ENCODE peak calls at places on chromosomes 13 and 19, in five cellular contexts. N is aorta; S is CD4-positive, CD25-positive, alpha-beta regulatory T cell; K is lower lobe of right lung; M is K562. R is an unnamed sample.

GRCh38 chr19:30173593-30174356 is 198.4 kb upstream of the ZNF536 start:
- ATAC-seq in N (no peak), S (no peak), K (no peak), M (no peak), R (no peak)

GRCh38 chr13:26678796-26679195 is 81.8 kb downstream of the GPR12 start:
- ATAC-seq in N (peak), S (no peak), K (peak), M (peak), R (no peak)

GRCh38 chr13:36837354-36838092 is 18.5 kb downstream of the RFXAP start:
- ATAC-seq in N (peak), S (no peak), K (no peak), M (no peak), R (no peak)

GRCh38 chr13:99371956-99372355 is 64.8 kb upstream of the GPR183 start:
- ATAC-seq in N (no peak), S (peak), K (no peak), M (no peak), R (no peak)

GRCh38 chr13:60591348-60591747 is 194.3 kb downstream of the TDRD3 start:
- ATAC-seq in N (no peak), S (no peak), K (no peak), M (no peak), R (no peak)

GRCh38 chr13:76331948-76332712 is 554.1 kb downstream of the KCTD12 start:
- ATAC-seq in N (no peak), S (no peak), K (peak), M (no peak), R (no peak)

GRCh38 chr19:30682576-30683536 is 310.7 kb downstream of the ZNF536 start:
- ATAC-seq in N (peak), S (no peak), K (peak), M (peak), R (peak)

GRCh38 chr13:100633461-100633860 is 41.1 kb downstream of the TMTC4 start:
- ATAC-seq in N (no peak), S (no peak), K (peak), M (no peak), R (no peak)

GRCh38 chr13:98483636-98484288 is 93.1 kb downstream of the STK24 start:
- ATAC-seq in N (no peak), S (no peak), K (no peak), M (no peak), R (no peak)

GRCh38 chr13:76293751-76294150 is 592.5 kb downstream of the KCTD12 start:
- ATAC-seq in N (no peak), S (no peak), K (no peak), M (no peak), R (no peak)

GRCh38 chr19:29785955-29786589 is 25.7 kb upstream of the CCNE1 start:
- ATAC-seq in N (no peak), S (no peak), K (no peak), M (peak), R (no peak)

GRCh38 chr19:18074192-18074591 is 12.5 kb downstream of the IL12RB1 start:
- ATAC-seq in N (no peak), S (no peak), K (no peak), M (peak), R (no peak)

GRCh38 chr19:11256189-11256588 is 6.1 kb downstream of the DOCK6 start:
- ATAC-seq in N (peak), S (no peak), K (peak), M (no peak), R (peak)